ENCODE peak calls at places on chromosomes 7 and 10, in four cellular contexts. Y, B, Q and Z are unnamed samples.
A peak's percentile ranks its signal among the peaks of the same experiment; 100 is the strongest.

GRCh38 chr7:426510-426909 is 93.1 kb downstream of the PDGFA start:
- DNase-seq in Y (no peak), B (no peak), Q (no peak), Z (no peak)

GRCh38 chr10:32256613-32257437 is 90.1 kb downstream of the EPC1 start:
- DNase-seq in Y (peak; percentile 72), B (peak; percentile 46), Q (peak; percentile 33), Z (peak; percentile 79)

GRCh38 chr10:61286695-61287094 is 166.5 kb downstream of the TMEM26 start:
- DNase-seq in Y (no peak), B (peak; percentile 85), Q (no peak), Z (no peak)

GRCh38 chr7:32586291-32587221 is 91.3 kb downstream of the AVL9 start:
- DNase-seq in Y (no peak), B (no peak), Q (peak; percentile 54), Z (no peak)

GRCh38 chr10:80599424-80599847 is 61.7 kb downstream of the SH2D4B start:
- DNase-seq in Y (no peak), B (peak; percentile 57), Q (peak; percentile 49), Z (no peak)

GRCh38 chr7:43850348-43851116 is 18.8 kb downstream of the MRPS24 start:
- DNase-seq in Y (no peak), B (peak; percentile 45), Q (no peak), Z (no peak)

GRCh38 chr7:134532155-134533089 is 5.1 kb downstream of the AKR1B10 start:
- DNase-seq in Y (no peak), B (no peak), Q (no peak), Z (no peak)

GRCh38 chr7:158586499-158587191 is 978 bp downstream of the PTPRN2 start:
- DNase-seq in Y (peak; percentile 21), B (no peak), Q (no peak), Z (no peak)

GRCh38 chr10:60508831-60509230 is 119.2 kb upstream of the ANK3 start:
- DNase-seq in Y (no peak), B (no peak), Q (no peak), Z (no peak)

GRCh38 chr10:133125901-133126300 is 34.1 kb upstream of the KNDC1 start:
- DNase-seq in Y (no peak), B (no peak), Q (no peak), Z (no peak)

GRCh38 chr7:105910172-105910571 is 33.8 kb upstream of the ATXN7L1 start:
- DNase-seq in Y (no peak), B (no peak), Q (no peak), Z (no peak)

GRCh38 chr7:78924581-78924980 is 528.9 kb downstream of the MAGI2 start:
- DNase-seq in Y (no peak), B (no peak), Q (no peak), Z (no peak)

GRCh38 chr7:96400001-96400400 is 78.1 kb upstream of the SLC25A13 start:
- DNase-seq in Y (no peak), B (no peak), Q (no peak), Z (no peak)

GRCh38 chr10:5628798-5629788 is 37.3 kb downstream of the ASB13 start:
- DNase-seq in Y (no peak), B (no peak), Q (no peak), Z (no peak)

GRCh38 chr7:105191329-105191728 is 177.3 kb downstream of the KMT2E start:
- DNase-seq in Y (no peak), B (no peak), Q (no peak), Z (no peak)

GRCh38 chr10:32271617-32272016 is 75.3 kb downstream of the EPC1 start:
- DNase-seq in Y (no peak), B (no peak), Q (no peak), Z (no peak)

GRCh38 chr7:134690016-134690415 is 43.4 kb downstream of the BPGM start:
- DNase-seq in Y (no peak), B (no peak), Q (no peak), Z (no peak)

GRCh38 chr7:103121641-103122040 is 27.3 kb downstream of the NAPEPLD start:
- DNase-seq in Y (no peak), B (no peak), Q (no peak), Z (no peak)
- TF ChIP-seq EP300 in Y (no peak), B (no peak), Q (no peak), Z (no peak)

GRCh38 chr10:48731141-48731540 is 46.5 kb downstream of the WDFY4 start:
- DNase-seq in Y (no peak), B (no peak), Q (no peak), Z (no peak)
- TF ChIP-seq CTCF in Y (no peak), B (no peak), Q (no peak), Z (no peak)

DNA sequence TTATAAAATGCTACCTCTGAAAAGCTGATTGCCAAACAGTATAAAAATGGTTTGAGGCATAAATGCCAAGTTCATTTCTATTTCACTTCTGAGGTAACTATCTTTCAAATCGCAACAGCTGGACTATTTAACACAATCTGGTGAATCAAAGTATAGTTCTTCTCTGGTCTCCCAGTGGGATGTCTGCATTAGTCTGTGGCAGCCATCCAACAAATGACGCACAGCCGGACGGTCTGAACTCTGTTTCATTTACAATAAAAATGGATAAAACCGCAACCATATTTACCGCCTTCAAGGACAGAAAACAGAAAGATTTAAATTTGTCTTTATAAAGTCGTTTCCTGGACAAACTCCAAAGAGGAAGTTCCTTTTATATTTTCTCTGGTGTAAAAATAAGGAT is 41.9 kb downstream of the ENO4 start:
- DNase-seq in Y (no peak), B (no peak), Q (no peak), Z (no peak)
- TF ChIP-seq EP300 in Y (no peak), B (no peak), Q (no peak), Z (no peak)

GRCh38 chr10:101843032-101843991 is at the start of gene KCNIP2:
- DNase-seq in Y (no peak), B (no peak), Q (peak; percentile 52), Z (no peak)
- TF ChIP-seq CTCF in Y (no peak), B (peak; percentile 60), Q (peak; percentile 67), Z (peak; percentile 47)

GRCh38 chr10:77507313-77507712 is 130.3 kb downstream of the KCNMA1 start:
- DNase-seq in Y (no peak), B (no peak), Q (no peak), Z (no peak)
- TF ChIP-seq EP300 in Y (no peak), B (no peak), Q (no peak), Z (no peak)